ENCODE peak calls at places on chromosomes 12 and 14, in six cellular contexts. One of them, this sample, is unnamed.

GRCh38 chr12:107884769-107885694 is 110.5 kb downstream of the ASCL4 start:
- DNase-seq in lower lobe of right lung: peak; percentile 63
- DNase-seq in fibroblast of pulmonary artery: peak; percentile 66
- DNase-seq in MM.1S: peak; percentile 63
- DNase-seq in cardiac muscle cell: peak; percentile 66
- DNase-seq in hepatocyte: peak; percentile 87
- DNase-seq in this sample: peak; percentile 29

GRCh38 chr12:107411792-107412535 is 273.6 kb upstream of the PWP1 start:
- DNase-seq in lower lobe of right lung: no peak
- DNase-seq in fibroblast of pulmonary artery: peak; percentile 6
- DNase-seq in MM.1S: no peak
- DNase-seq in cardiac muscle cell: no peak
- DNase-seq in hepatocyte: peak; percentile 49
- DNase-seq in this sample: peak; percentile 82

GRCh38 chr14:33165144-33165925 is 226.7 kb downstream of the NPAS3 start:
- DNase-seq in lower lobe of right lung: no peak
- DNase-seq in fibroblast of pulmonary artery: peak; percentile 4
- DNase-seq in MM.1S: no peak
- DNase-seq in cardiac muscle cell: no peak
- DNase-seq in hepatocyte: peak; percentile 5
- DNase-seq in this sample: peak; percentile 20

GRCh38 chr12:39081910-39082309 is 176.5 kb upstream of the CPNE8 start:
- DNase-seq in lower lobe of right lung: no peak
- DNase-seq in fibroblast of pulmonary artery: no peak
- DNase-seq in MM.1S: no peak
- DNase-seq in cardiac muscle cell: no peak
- DNase-seq in hepatocyte: no peak
- DNase-seq in this sample: no peak

GRCh38 chr12:29882771-29883315 is 99.1 kb upstream of the TMTC1 start:
- DNase-seq in lower lobe of right lung: no peak
- DNase-seq in fibroblast of pulmonary artery: no peak
- DNase-seq in MM.1S: no peak
- DNase-seq in cardiac muscle cell: peak; percentile 5
- DNase-seq in hepatocyte: no peak
- DNase-seq in this sample: no peak

GRCh38 chr14:32984531-32984930 is 45.9 kb downstream of the NPAS3 start:
- DNase-seq in lower lobe of right lung: no peak
- DNase-seq in fibroblast of pulmonary artery: no peak
- DNase-seq in MM.1S: no peak
- DNase-seq in cardiac muscle cell: no peak
- DNase-seq in hepatocyte: no peak
- DNase-seq in this sample: no peak

GRCh38 chr14:45112886-45113772 is 21.2 kb downstream of the FKBP3 start:
- DNase-seq in lower lobe of right lung: no peak
- DNase-seq in fibroblast of pulmonary artery: peak; percentile 14
- DNase-seq in MM.1S: no peak
- DNase-seq in cardiac muscle cell: peak; percentile 21
- DNase-seq in hepatocyte: no peak
- DNase-seq in this sample: peak; percentile 77

GRCh38 chr12:62711626-62712305 is 223.2 kb downstream of the PPM1H start:
- DNase-seq in lower lobe of right lung: no peak
- DNase-seq in fibroblast of pulmonary artery: no peak
- DNase-seq in MM.1S: no peak
- DNase-seq in cardiac muscle cell: no peak
- DNase-seq in hepatocyte: no peak
- DNase-seq in this sample: no peak

GRCh38 chr12:53276511-53276910 is 8.4 kb downstream of the ESPL1 start:
- DNase-seq in lower lobe of right lung: no peak
- DNase-seq in fibroblast of pulmonary artery: no peak
- DNase-seq in MM.1S: no peak
- DNase-seq in cardiac muscle cell: no peak
- DNase-seq in hepatocyte: no peak
- DNase-seq in this sample: no peak

GRCh38 chr14:23621932-23622495 is 14.2 kb upstream of the DHRS2 start:
- DNase-seq in lower lobe of right lung: no peak
- DNase-seq in fibroblast of pulmonary artery: no peak
- DNase-seq in MM.1S: no peak
- DNase-seq in cardiac muscle cell: no peak
- DNase-seq in hepatocyte: no peak
- DNase-seq in this sample: no peak

GRCh38 chr12:85373045-85373444 is 93.0 kb downstream of the ALX1 start:
- DNase-seq in lower lobe of right lung: no peak
- DNase-seq in fibroblast of pulmonary artery: no peak
- DNase-seq in MM.1S: no peak
- DNase-seq in cardiac muscle cell: no peak
- DNase-seq in hepatocyte: no peak
- DNase-seq in this sample: no peak

GRCh38 chr12:65825573-65826512 is 1.6 kb downstream of the HMGA2 start:
- DNase-seq in lower lobe of right lung: peak; percentile 48
- DNase-seq in fibroblast of pulmonary artery: peak; percentile 54
- DNase-seq in MM.1S: peak; percentile 39
- DNase-seq in cardiac muscle cell: peak; percentile 66
- DNase-seq in hepatocyte: peak; percentile 49
- DNase-seq in this sample: no peak

GRCh38 chr12:109433618-109434017 is 43.5 kb downstream of the KCTD10 start:
- DNase-seq in lower lobe of right lung: no peak
- DNase-seq in fibroblast of pulmonary artery: no peak
- DNase-seq in MM.1S: no peak
- DNase-seq in cardiac muscle cell: no peak
- DNase-seq in hepatocyte: no peak
- DNase-seq in this sample: no peak

GRCh38 chr14:32648434-32648833 is 290.2 kb upstream of the NPAS3 start:
- DNase-seq in lower lobe of right lung: no peak
- DNase-seq in fibroblast of pulmonary artery: peak; percentile 42
- DNase-seq in MM.1S: no peak
- DNase-seq in cardiac muscle cell: peak; percentile 46
- DNase-seq in hepatocyte: peak; percentile 5
- DNase-seq in this sample: peak; percentile 82

GRCh38 chr14:54211562-54212308 is 185.1 kb upstream of the CDKN3 start:
- DNase-seq in lower lobe of right lung: no peak
- DNase-seq in fibroblast of pulmonary artery: peak; percentile 93
- DNase-seq in MM.1S: no peak
- DNase-seq in cardiac muscle cell: peak; percentile 94
- DNase-seq in hepatocyte: no peak
- DNase-seq in this sample: peak; percentile 81

DNA sequence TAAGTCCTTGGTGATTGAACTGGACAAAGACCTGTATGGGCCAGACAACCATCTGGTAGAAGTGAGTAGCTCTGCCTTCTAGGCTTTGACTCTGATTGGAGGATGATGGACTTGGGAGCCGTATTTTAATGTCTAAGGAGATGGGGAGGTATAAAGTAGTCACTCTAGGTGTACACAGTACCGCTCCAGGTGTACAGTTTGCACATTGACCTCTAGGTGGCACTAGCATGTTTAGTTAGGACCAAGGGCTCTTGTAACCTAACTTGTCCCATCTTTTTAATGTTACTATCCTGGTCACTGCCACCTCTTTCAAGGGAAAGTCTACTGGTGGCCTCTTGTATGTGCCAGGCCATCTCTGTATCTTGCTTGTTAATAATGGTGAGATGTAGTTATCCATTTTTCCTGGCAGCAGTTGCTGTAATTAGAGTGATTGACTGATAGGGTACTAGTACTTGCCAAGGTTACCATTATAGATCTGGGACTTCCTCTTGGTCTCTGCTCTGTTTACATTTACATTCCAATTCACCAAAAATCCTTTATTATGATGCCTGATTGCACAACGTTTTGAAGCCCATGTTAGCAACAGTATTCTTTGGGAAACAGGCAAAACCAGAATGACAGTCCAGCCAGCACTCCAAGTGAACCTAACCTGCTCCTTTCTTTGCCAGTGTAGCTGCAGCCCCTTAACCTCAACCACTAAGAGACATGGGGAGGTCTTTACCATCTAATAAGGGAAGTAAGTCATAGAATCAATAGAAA is 3.6 kb downstream of the SMARCD1 start:
- DNase-seq in lower lobe of right lung: no peak
- DNase-seq in fibroblast of pulmonary artery: peak; percentile 63
- DNase-seq in MM.1S: peak; percentile 87
- DNase-seq in cardiac muscle cell: peak; percentile 47
- DNase-seq in hepatocyte: peak; percentile 85
- DNase-seq in this sample: peak; percentile 76
- H3K4me3 ChIP-seq in lower lobe of right lung: no peak overlapping the region
- H3K4me3 ChIP-seq in fibroblast of pulmonary artery: no peak overlapping the region
- H3K4me3 ChIP-seq in MM.1S: no peak overlapping the region
- H3K4me3 ChIP-seq in cardiac muscle cell: no peak overlapping the region
- H3K4me3 ChIP-seq in hepatocyte: no peak overlapping the region
- H3K4me3 ChIP-seq in this sample: no peak overlapping the region

DNA sequence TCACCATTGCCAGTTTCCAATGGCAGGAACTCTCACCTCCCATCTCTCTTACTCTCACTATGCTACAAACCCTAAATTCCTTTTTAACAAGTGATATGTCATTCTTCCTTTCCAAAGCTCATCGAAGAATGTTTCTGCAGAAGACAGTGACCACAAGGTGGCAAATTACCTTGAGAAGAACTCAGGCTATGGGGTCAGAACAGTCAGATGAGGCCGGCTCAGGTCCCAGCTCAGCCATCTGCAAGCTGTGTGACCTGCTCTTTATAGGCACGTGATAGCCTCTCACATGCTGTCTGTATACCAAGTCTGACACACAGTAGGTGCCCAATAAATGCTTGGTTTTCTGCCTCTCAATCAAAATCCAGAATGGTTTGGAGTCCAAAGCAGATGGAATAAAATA is 80.7 kb downstream of the FOXN3 start:
- DNase-seq in lower lobe of right lung: no peak
- DNase-seq in fibroblast of pulmonary artery: no peak
- DNase-seq in MM.1S: no peak
- DNase-seq in cardiac muscle cell: no peak
- DNase-seq in hepatocyte: no peak
- DNase-seq in this sample: no peak
- TF ChIP-seq CTCF in lower lobe of right lung: no peak
- TF ChIP-seq CTCF in fibroblast of pulmonary artery: no peak
- TF ChIP-seq CTCF in MM.1S: peak; percentile 6
- TF ChIP-seq CTCF in cardiac muscle cell: no peak
- TF ChIP-seq CTCF in hepatocyte: no peak
- TF ChIP-seq CTCF in this sample: no peak

DNA sequence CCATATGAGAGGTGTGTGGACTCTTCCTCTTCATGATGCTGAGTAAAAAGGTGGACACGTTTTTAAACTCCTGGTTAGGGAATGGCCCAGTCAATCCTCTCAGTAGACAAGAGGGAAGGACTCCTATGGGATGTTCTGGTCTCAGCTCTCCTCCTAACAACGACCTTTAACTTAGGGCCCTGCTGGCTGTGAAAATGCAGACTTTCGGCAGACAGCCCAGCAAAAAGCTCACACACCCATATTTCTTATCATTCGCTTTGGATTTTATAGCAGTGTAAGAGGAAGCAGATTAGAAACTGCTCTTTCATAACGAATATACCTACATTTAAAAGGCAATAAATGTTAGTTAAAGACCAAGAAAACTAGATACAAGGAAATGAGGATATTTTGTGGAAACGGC is 18.0 kb upstream of the YARS2 start:
- DNase-seq in lower lobe of right lung: no peak
- DNase-seq in fibroblast of pulmonary artery: no peak
- DNase-seq in MM.1S: no peak
- DNase-seq in cardiac muscle cell: no peak
- DNase-seq in hepatocyte: no peak
- DNase-seq in this sample: no peak
- H3K4me3 ChIP-seq in lower lobe of right lung: no peak overlapping the region
- H3K4me3 ChIP-seq in fibroblast of pulmonary artery: no peak overlapping the region
- H3K4me3 ChIP-seq in MM.1S: no peak overlapping the region
- H3K4me3 ChIP-seq in cardiac muscle cell: no peak overlapping the region
- H3K4me3 ChIP-seq in hepatocyte: no peak overlapping the region
- H3K4me3 ChIP-seq in this sample: no peak overlapping the region

GRCh38 chr12:6451348-6452244 is at the start of gene TAPBPL:
- DNase-seq in lower lobe of right lung: peak; percentile 84
- DNase-seq in fibroblast of pulmonary artery: peak; percentile 84
- DNase-seq in MM.1S: peak; percentile 87
- DNase-seq in cardiac muscle cell: peak; percentile 86
- DNase-seq in hepatocyte: peak; percentile 89
- DNase-seq in this sample: peak; percentile 64

GRCh38 chr12:6450091-6450868 is 1.6 kb upstream of the TAPBPL start:
- DNase-seq in lower lobe of right lung: no peak
- DNase-seq in fibroblast of pulmonary artery: no peak
- DNase-seq in MM.1S: no peak
- DNase-seq in cardiac muscle cell: no peak
- DNase-seq in hepatocyte: peak; percentile 51
- DNase-seq in this sample: no peak

GRCh38 chr12:6452245-6452731 is 446 bp downstream of the TAPBPL start:
- DNase-seq in lower lobe of right lung: no peak
- DNase-seq in fibroblast of pulmonary artery: no peak
- DNase-seq in MM.1S: peak; percentile 50
- DNase-seq in cardiac muscle cell: no peak
- DNase-seq in hepatocyte: peak; percentile 35
- DNase-seq in this sample: no peak

GRCh38 chr12:6452908-6453630 is 1.2 kb downstream of the TAPBPL start:
- DNase-seq in lower lobe of right lung: peak; percentile 62
- DNase-seq in fibroblast of pulmonary artery: no peak
- DNase-seq in MM.1S: peak; percentile 30
- DNase-seq in cardiac muscle cell: no peak
- DNase-seq in hepatocyte: no peak
- DNase-seq in this sample: peak; percentile 27

DNA sequence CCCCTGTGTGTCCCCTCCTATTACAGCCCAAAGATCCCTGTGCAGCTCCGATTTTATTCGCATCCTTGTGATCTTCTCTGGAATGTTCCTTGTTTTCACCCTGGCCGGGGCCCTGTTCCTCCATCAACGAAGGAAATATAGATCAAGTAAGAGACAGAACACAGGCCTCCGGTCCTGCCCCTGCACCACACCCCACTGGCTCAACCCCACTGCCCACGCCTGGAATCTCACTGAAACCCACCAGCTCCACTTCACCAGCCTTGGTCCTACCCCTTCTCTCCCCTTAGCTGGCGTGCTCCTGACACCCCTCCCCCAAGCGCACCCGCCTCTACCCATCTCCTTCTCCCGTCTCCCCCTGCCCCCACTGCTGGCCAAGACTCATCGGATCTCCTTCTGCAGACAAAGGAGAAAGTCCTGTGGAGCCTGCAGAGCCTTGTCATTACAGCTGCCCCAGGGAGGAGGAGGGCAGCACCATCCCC is 934 bp upstream of the TAPBPL start:
- DNase-seq in lower lobe of right lung: no peak
- DNase-seq in fibroblast of pulmonary artery: no peak
- DNase-seq in MM.1S: no peak
- DNase-seq in cardiac muscle cell: no peak
- DNase-seq in hepatocyte: peak; percentile 52
- DNase-seq in this sample: no peak
- TF ChIP-seq CTCF in lower lobe of right lung: no peak
- TF ChIP-seq CTCF in fibroblast of pulmonary artery: no peak
- TF ChIP-seq CTCF in MM.1S: no peak
- TF ChIP-seq CTCF in cardiac muscle cell: no peak
- TF ChIP-seq CTCF in hepatocyte: no peak
- TF ChIP-seq CTCF in this sample: no peak

GRCh38 chr12:50219544-50219943 is 52.4 kb upstream of the CERS5 start:
- DNase-seq in lower lobe of right lung: no peak
- DNase-seq in fibroblast of pulmonary artery: no peak
- DNase-seq in MM.1S: no peak
- DNase-seq in cardiac muscle cell: no peak
- DNase-seq in hepatocyte: no peak
- DNase-seq in this sample: no peak
- H3K4me3 ChIP-seq in lower lobe of right lung: peak overlapping the region; percentile 52
- H3K4me3 ChIP-seq in fibroblast of pulmonary artery: peak overlapping the region; percentile 79
- H3K4me3 ChIP-seq in MM.1S: no peak overlapping the region
- H3K4me3 ChIP-seq in cardiac muscle cell: no peak overlapping the region
- H3K4me3 ChIP-seq in hepatocyte: no peak overlapping the region
- H3K4me3 ChIP-seq in this sample: peak overlapping the region; percentile 68